ENCODE peak calls at places on chromosomes 3 and 15, in seven cellular contexts. U is PC-9, Y is dorsolateral prefrontal cortex, S is hepatocyte, M is ascending aorta, R is foreskin fibroblast, D is mammary epithelial cell. T is an unnamed sample.

GRCh38 chr15:94760348-94760747 is 529.0 kb downstream of the MCTP2 start:
- DNase-seq in S (no peak), M (no peak), R (no peak), U (no peak), Y (no peak), D (no peak), T (no peak)

GRCh38 chr3:37248179-37248578 is 73.8 kb upstream of the LRRFIP2 start:
- DNase-seq in R (no peak), Y (no peak), D (no peak), S (no peak), M (no peak), U (no peak), T (no peak)

GRCh38 chr3:17901893-17902292 is 159.5 kb upstream of the TBC1D5 start:
- DNase-seq in M (no peak), Y (no peak), R (no peak), D (no peak), U (no peak), S (no peak), T (no peak)

GRCh38 chr3:45592405-45592804 is 2.1 kb upstream of the LIMD1 start:
- DNase-seq in D (no peak), R (no peak), S (no peak), Y (no peak), M (no peak), U (no peak), T (no peak)

GRCh38 chr3:56251343-56251945 is 216.8 kb downstream of the ERC2 start:
- DNase-seq in Y (peak), S (peak), U (peak), M (peak), R (peak), D (peak), T (peak)

GRCh38 chr3:196431193-196432136 is 762 bp downstream of the UBXN7 start:
- DNase-seq in D (peak), S (peak), Y (peak), M (peak), U (peak), R (peak), T (peak)

GRCh38 chr3:45884368-45885201 is 1.8 kb upstream of the CCR9 start:
- DNase-seq in M (no peak), D (no peak), Y (peak), U (no peak), S (no peak), R (no peak), T (no peak)

GRCh38 chr15:60396964-60397771 is 618 bp downstream of the ANXA2 start:
- DNase-seq in D (peak), S (peak), Y (no peak), M (peak), U (peak), R (peak), T (peak)

GRCh38 chr15:35567392-35567791 is 21.4 kb upstream of the DPH6 start:
- DNase-seq in D (no peak), S (no peak), Y (no peak), R (no peak), U (no peak), M (no peak), T (no peak)

GRCh38 chr3:58952128-58952917 is 97.5 kb downstream of the CFAP20DC start:
- DNase-seq in Y (no peak), U (no peak), M (no peak), S (no peak), D (no peak), R (no peak), T (no peak)

GRCh38 chr15:23497710-23498111 is 50.7 kb upstream of the GOLGA6L2 start:
- DNase-seq in S (peak), R (no peak), Y (peak), U (peak), D (no peak), M (no peak), T (no peak)
- TF ChIP-seq CTCF in S (peak), R (peak), Y (peak), U (peak), D (peak), M (no peak), T (no peak)

DNA sequence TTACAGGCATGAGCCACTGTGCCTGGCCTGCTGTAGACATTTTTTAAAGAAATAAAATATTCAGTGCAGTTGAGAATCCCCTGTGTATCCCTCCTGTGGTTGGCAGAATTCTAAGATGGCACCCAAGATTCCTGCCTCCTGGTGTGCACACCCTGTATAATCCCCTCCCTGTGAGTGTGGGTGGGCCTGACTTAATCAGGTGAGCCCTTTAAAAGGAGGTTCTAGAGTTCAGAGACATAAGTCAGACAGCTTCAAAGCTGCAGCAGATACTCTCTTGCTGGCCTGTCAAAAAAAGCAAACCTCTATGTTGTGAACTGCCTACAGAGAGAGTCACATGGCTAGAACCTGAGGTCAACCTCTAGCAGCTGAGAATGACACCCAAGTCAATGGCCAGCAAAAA is 7.0 kb upstream of the VIPR1 start:
- DNase-seq in S (no peak), R (no peak), U (no peak), M (peak), Y (no peak), D (no peak), T (no peak)
- TF ChIP-seq CTCF in S (no peak), R (no peak), U (no peak), M (no peak), Y (no peak), D (no peak), T (no peak)

GRCh38 chr3:33132019-33132360 is 18.2 kb downstream of the CRTAP start:
- DNase-seq in D (no peak), Y (no peak), R (no peak), M (no peak), S (no peak), U (no peak), T (no peak)
- TF ChIP-seq CTCF in D (no peak), Y (no peak), R (no peak), M (no peak), S (no peak), U (no peak), T (no peak)

DNA sequence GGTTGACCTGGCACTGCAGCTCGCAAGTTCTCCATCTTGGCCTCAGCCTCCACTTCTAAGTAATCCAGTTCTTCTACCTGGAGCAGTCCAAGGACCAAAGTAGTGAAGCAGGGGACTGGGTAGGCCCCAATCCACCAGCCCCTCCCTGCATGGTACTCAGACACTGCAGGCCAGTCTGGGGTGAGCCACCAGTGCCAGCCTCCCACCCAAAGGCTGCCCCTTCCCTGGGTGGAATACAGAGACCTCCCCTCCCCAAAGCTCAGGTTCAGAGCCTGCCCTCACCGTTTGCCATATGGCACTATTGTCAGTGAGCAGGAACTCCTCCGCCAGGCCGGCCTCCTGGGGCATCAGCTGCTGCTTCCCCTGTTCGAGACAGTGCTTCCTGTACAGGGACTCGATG is 10.8 kb downstream of the POLG start:
- DNase-seq in D (no peak), M (no peak), Y (no peak), U (no peak), S (no peak), R (no peak), T (no peak)
- TF ChIP-seq CTCF in D (no peak), M (no peak), Y (no peak), U (no peak), S (no peak), R (no peak), T (no peak)

T was measured in Calu3.